ENCODE peak calls at places on chromosome 2, in ten cellular contexts. One of them, this sample, is unnamed.

GRCh38 chr2:29247336-29247914 is 132.2 kb downstream of the CLIP4 start:
- DNase-seq in midbrain: no peak
- DNase-seq in HEK293T: no peak
- DNase-seq in kidney tubule cell: no peak
- DNase-seq in AG08396: no peak
- DNase-seq in Ammon's horn: no peak
- DNase-seq in AG08395: no peak
- DNase-seq in colonic mucosa: no peak
- DNase-seq in HS-27A: no peak
- DNase-seq in dorsolateral prefrontal cortex: no peak
- DNase-seq in this sample: no peak

GRCh38 chr2:19614066-19614465 is 255.6 kb upstream of the OSR1 start:
- DNase-seq in HS-27A: no peak
- DNase-seq in Ammon's horn: no peak
- DNase-seq in kidney tubule cell: no peak
- DNase-seq in midbrain: no peak
- DNase-seq in AG08395: no peak
- DNase-seq in AG08396: no peak
- DNase-seq in colonic mucosa: no peak
- DNase-seq in HEK293T: no peak
- DNase-seq in dorsolateral prefrontal cortex: no peak
- DNase-seq in this sample: no peak

GRCh38 chr2:1846046-1847015 is 102.0 kb upstream of the PXDN start:
- DNase-seq in HEK293T: no peak
- DNase-seq in AG08396: no peak
- DNase-seq in Ammon's horn: no peak
- DNase-seq in colonic mucosa: no peak
- DNase-seq in dorsolateral prefrontal cortex: no peak
- DNase-seq in HS-27A: no peak
- DNase-seq in kidney tubule cell: peak
- DNase-seq in midbrain: no peak
- DNase-seq in AG08395: no peak
- DNase-seq in this sample: no peak

GRCh38 chr2:236634203-236634602 is 64.6 kb downstream of the ACKR3 start:
- DNase-seq in colonic mucosa: no peak
- DNase-seq in midbrain: no peak
- DNase-seq in kidney tubule cell: peak
- DNase-seq in AG08396: no peak
- DNase-seq in AG08395: no peak
- DNase-seq in Ammon's horn: no peak
- DNase-seq in HS-27A: no peak
- DNase-seq in HEK293T: no peak
- DNase-seq in dorsolateral prefrontal cortex: no peak
- DNase-seq in this sample: no peak

GRCh38 chr2:113167115-113167932 is 6.4 kb upstream of the PSD4 start:
- DNase-seq in midbrain: no peak
- DNase-seq in colonic mucosa: peak
- DNase-seq in HS-27A: no peak
- DNase-seq in Ammon's horn: no peak
- DNase-seq in AG08395: no peak
- DNase-seq in AG08396: no peak
- DNase-seq in kidney tubule cell: peak
- DNase-seq in HEK293T: peak
- DNase-seq in dorsolateral prefrontal cortex: no peak
- DNase-seq in this sample: peak

GRCh38 chr2:119684553-119684952 is 5.6 kb downstream of the TMEM177 start:
- DNase-seq in HS-27A: no peak
- DNase-seq in dorsolateral prefrontal cortex: no peak
- DNase-seq in Ammon's horn: no peak
- DNase-seq in AG08396: no peak
- DNase-seq in HEK293T: no peak
- DNase-seq in colonic mucosa: no peak
- DNase-seq in midbrain: no peak
- DNase-seq in kidney tubule cell: no peak
- DNase-seq in AG08395: no peak
- DNase-seq in this sample: no peak

GRCh38 chr2:240291337-240291751 is 144.1 kb upstream of the GPC1 start:
- DNase-seq in AG08396: no peak
- DNase-seq in HEK293T: no peak
- DNase-seq in colonic mucosa: no peak
- DNase-seq in HS-27A: no peak
- DNase-seq in AG08395: no peak
- DNase-seq in Ammon's horn: no peak
- DNase-seq in dorsolateral prefrontal cortex: no peak
- DNase-seq in midbrain: no peak
- DNase-seq in kidney tubule cell: no peak
- DNase-seq in this sample: no peak

GRCh38 chr2:64203131-64204005 is 59.1 kb upstream of the PELI1 start:
- DNase-seq in Ammon's horn: no peak
- DNase-seq in HEK293T: no peak
- DNase-seq in AG08395: peak
- DNase-seq in AG08396: peak
- DNase-seq in colonic mucosa: no peak
- DNase-seq in dorsolateral prefrontal cortex: no peak
- DNase-seq in kidney tubule cell: peak
- DNase-seq in HS-27A: no peak
- DNase-seq in midbrain: no peak
- DNase-seq in this sample: no peak

GRCh38 chr2:42474765-42475454 is 18.9 kb downstream of the KCNG3 start:
- DNase-seq in midbrain: no peak
- DNase-seq in Ammon's horn: no peak
- DNase-seq in kidney tubule cell: no peak
- DNase-seq in HS-27A: no peak
- DNase-seq in colonic mucosa: no peak
- DNase-seq in dorsolateral prefrontal cortex: no peak
- DNase-seq in HEK293T: no peak
- DNase-seq in AG08396: no peak
- DNase-seq in AG08395: no peak
- DNase-seq in this sample: no peak

GRCh38 chr2:121539722-121540469 is 9.2 kb downstream of the RNU4ATAC start:
- DNase-seq in AG08396: no peak
- DNase-seq in dorsolateral prefrontal cortex: no peak
- DNase-seq in midbrain: no peak
- DNase-seq in HS-27A: no peak
- DNase-seq in Ammon's horn: no peak
- DNase-seq in AG08395: peak
- DNase-seq in HEK293T: no peak
- DNase-seq in colonic mucosa: no peak
- DNase-seq in kidney tubule cell: no peak
- DNase-seq in this sample: no peak

GRCh38 chr2:54559593-54560145 is 103.5 kb downstream of the SPTBN1 start:
- DNase-seq in HS-27A: no peak
- DNase-seq in colonic mucosa: no peak
- DNase-seq in HEK293T: no peak
- DNase-seq in midbrain: no peak
- DNase-seq in kidney tubule cell: peak
- DNase-seq in Ammon's horn: peak
- DNase-seq in AG08395: peak
- DNase-seq in AG08396: peak
- DNase-seq in dorsolateral prefrontal cortex: no peak
- DNase-seq in this sample: no peak

GRCh38 chr2:151334082-151334815 is 23.1 kb upstream of the TNFAIP6 start:
- DNase-seq in dorsolateral prefrontal cortex: no peak
- DNase-seq in kidney tubule cell: peak
- DNase-seq in AG08396: peak
- DNase-seq in midbrain: peak
- DNase-seq in HS-27A: peak
- DNase-seq in AG08395: peak
- DNase-seq in colonic mucosa: no peak
- DNase-seq in HEK293T: no peak
- DNase-seq in Ammon's horn: peak
- DNase-seq in this sample: no peak

GRCh38 chr2:121210691-121211090 is 74.3 kb downstream of the TFCP2L1 start:
- DNase-seq in kidney tubule cell: peak
- DNase-seq in midbrain: no peak
- DNase-seq in AG08395: no peak
- DNase-seq in HS-27A: no peak
- DNase-seq in Ammon's horn: no peak
- DNase-seq in HEK293T: no peak
- DNase-seq in colonic mucosa: peak
- DNase-seq in AG08396: peak
- DNase-seq in dorsolateral prefrontal cortex: no peak
- DNase-seq in this sample: peak

GRCh38 chr2:149595069-149595963 is 7.7 kb upstream of the MMADHC start:
- DNase-seq in dorsolateral prefrontal cortex: no peak
- DNase-seq in kidney tubule cell: peak
- DNase-seq in Ammon's horn: no peak
- DNase-seq in colonic mucosa: no peak
- DNase-seq in AG08395: peak
- DNase-seq in midbrain: no peak
- DNase-seq in HEK293T: no peak
- DNase-seq in HS-27A: no peak
- DNase-seq in AG08396: no peak
- DNase-seq in this sample: no peak